ENCODE peak calls at places on chromosome 2, in six cellular contexts. B is endothelial cell, X is lung, Z is DMS53, L is NCI-H1694 treated with DMSO at 0.1 percent for 48 hours, T is ACHN. F is an unnamed sample.

GRCh38 chr2:160220545-160221009 is 20.5 kb upstream of the ITGB6 start:
- DNase-seq in B (no peak), X (no peak), Z (peak), L (no peak), T (no peak), F (no peak)

GRCh38 chr2:33421820-33422219 is 54.6 kb upstream of the RASGRP3 start:
- DNase-seq in B (no peak), X (no peak), Z (no peak), L (no peak), T (no peak), F (no peak)

GRCh38 chr2:100675855-100676254 is 113.1 kb downstream of the PDCL3 start:
- DNase-seq in B (no peak), X (no peak), Z (no peak), L (no peak), T (no peak), F (peak)

GRCh38 chr2:67895171-67895941 is 167.4 kb downstream of the C1D start:
- DNase-seq in B (peak), X (no peak), Z (peak), L (no peak), T (no peak), F (no peak)

GRCh38 chr2:127681288-127681771 is 6.0 kb upstream of the LIMS2 start:
- DNase-seq in B (no peak), X (peak), Z (no peak), L (no peak), T (no peak), F (no peak)

GRCh38 chr2:185372188-185372587 is 366.4 kb upstream of the FSIP2 start:
- DNase-seq in B (no peak), X (no peak), Z (no peak), L (no peak), T (peak), F (no peak)

GRCh38 chr2:88831792-88832248 is 140.3 kb downstream of the RPIA start:
- DNase-seq in B (peak), X (peak), Z (peak), L (peak), T (peak), F (no peak)

GRCh38 chr2:165453672-165454071 is 15.8 kb upstream of the CSRNP3 start:
- DNase-seq in B (no peak), X (no peak), Z (no peak), L (no peak), T (no peak), F (no peak)

GRCh38 chr2:31131871-31132270 is 6.4 kb downstream of the GALNT14 start:
- DNase-seq in B (no peak), X (no peak), Z (no peak), L (no peak), T (no peak), F (peak)

GRCh38 chr2:169200756-169201155 is 131.4 kb downstream of the DHRS9 start:
- DNase-seq in B (no peak), X (no peak), Z (peak), L (no peak), T (no peak), F (no peak)

GRCh38 chr2:238945433-238946150 is 97.7 kb downstream of the TWIST2 start:
- DNase-seq in B (peak), X (peak), Z (peak), L (no peak), T (peak), F (peak)

GRCh38 chr2:235026649-235027557 is 75.1 kb downstream of the SH3BP4 start:
- DNase-seq in B (no peak), X (peak), Z (peak), L (peak), T (peak), F (no peak)

GRCh38 chr2:162197095-162197825 is 45.2 kb upstream of the GCG start:
- DNase-seq in B (no peak), X (no peak), Z (no peak), L (no peak), T (no peak), F (no peak)

GRCh38 chr2:105866439-105867170 is 121.9 kb downstream of the NCK2 start:
- DNase-seq in B (no peak), X (no peak), Z (no peak), L (no peak), T (no peak), F (no peak)

GRCh38 chr2:236600892-236601291 is 31.3 kb downstream of the ACKR3 start:
- DNase-seq in B (no peak), X (no peak), Z (peak), L (no peak), T (no peak), F (no peak)

GRCh38 chr2:25184254-25184653 is 15.9 kb upstream of the POMC start:
- DNase-seq in B (no peak), X (no peak), Z (peak), L (no peak), T (no peak), F (no peak)

GRCh38 chr2:200744252-200744651 is 67.5 kb upstream of the BZW1 start:
- DNase-seq in B (no peak), X (no peak), Z (no peak), L (no peak), T (no peak), F (no peak)

GRCh38 chr2:171478345-171478744 is 43.9 kb upstream of the CYBRD1 start:
- DNase-seq in B (no peak), X (no peak), Z (no peak), L (no peak), T (no peak), F (no peak)

GRCh38 chr2:221477697-221478096 is 94.4 kb downstream of the EPHA4 start:
- DNase-seq in B (no peak), X (no peak), Z (no peak), L (no peak), T (no peak), F (no peak)

GRCh38 chr2:205650450-205650849 is 31.9 kb upstream of the NRP2 start:
- DNase-seq in B (no peak), X (no peak), Z (peak), L (no peak), T (no peak), F (no peak)

GRCh38 chr2:200765139-200765951 is 46.4 kb upstream of the BZW1 start:
- DNase-seq in B (no peak), X (no peak), Z (peak), L (no peak), T (peak), F (no peak)

GRCh38 chr2:210502997-210503621 is 26.6 kb upstream of the LANCL1 start:
- DNase-seq in B (peak), X (peak), Z (peak), L (peak), T (peak), F (no peak)

GRCh38 chr2:46644690-46645385 is 165.5 kb downstream of the TMEM247 start:
- DNase-seq in B (no peak), X (no peak), Z (peak), L (no peak), T (no peak), F (no peak)

GRCh38 chr2:234674781-234675201 is 177.9 kb upstream of the ARL4C start:
- DNase-seq in B (no peak), X (no peak), Z (peak), L (no peak), T (peak), F (peak)

GRCh38 chr2:147456729-147457128 is 388.1 kb upstream of the ACVR2A start:
- DNase-seq in B (no peak), X (no peak), Z (no peak), L (peak), T (no peak), F (no peak)

GRCh38 chr2:168566974-168567650 is 111.0 kb downstream of the CERS6 start:
- DNase-seq in B (no peak), X (no peak), Z (no peak), L (no peak), T (no peak), F (no peak)

GRCh38 chr2:215437614-215438013 is 1.7 kb upstream of the FN1 start:
- DNase-seq in B (no peak), X (no peak), Z (no peak), L (no peak), T (no peak), F (no peak)

GRCh38 chr2:85737481-85737880 is 16.3 kb upstream of the ATOH8 start:
- DNase-seq in B (no peak), X (peak), Z (no peak), L (no peak), T (peak), F (no peak)

GRCh38 chr2:141423212-141423611 is 707.6 kb downstream of the LRP1B start:
- DNase-seq in B (no peak), X (no peak), Z (peak), L (peak), T (no peak), F (no peak)

GRCh38 chr2:2269426-2269825 is 61.6 kb downstream of the MYT1L start:
- DNase-seq in B (no peak), X (peak), Z (no peak), L (no peak), T (no peak), F (no peak)

GRCh38 chr2:174376967-174377366 is 18.6 kb upstream of the SCRN3 start:
- DNase-seq in B (no peak), X (no peak), Z (no peak), L (no peak), T (no peak), F (no peak)

GRCh38 chr2:170530284-170530745 is 184.8 kb upstream of the SP5 start:
- DNase-seq in B (no peak), X (peak), Z (peak), L (peak), T (peak), F (peak)

GRCh38 chr2:152542995-152543481 is 174.2 kb downstream of the PRPF40A start:
- DNase-seq in B (peak), X (no peak), Z (no peak), L (no peak), T (peak), F (no peak)

GRCh38 chr2:155250800-155251199 is 552.3 kb downstream of the KCNJ3 start:
- DNase-seq in B (no peak), X (no peak), Z (peak), L (peak), T (peak), F (no peak)

F was measured in osteocyte.